ENCODE peak calls at places on chromosomes 7 and 10, in ten cellular contexts. K is A673; Q is sigmoid colon; S is prostate gland; W is CD8-positive, alpha-beta memory T cell; F is A549; Z is heart right ventricle; I is psoas muscle; H is CD8-positive, alpha-beta T cell; O is ovary. P is an unnamed sample. For H3K4me1, the result is how much of the 10 kb centered on the place peaks cover.

GRCh38 chr10:11236234-11236633 is 218.6 kb downstream of the CELF2 start:
- DNase-seq in K (no peak), Q (no peak), S (no peak), W (no peak), F (no peak), Z (no peak), I (no peak), H (no peak), O (no peak), P (no peak)

GRCh38 chr10:99595236-99595635 is 25.0 kb downstream of the SLC25A28 start:
- DNase-seq in K (no peak), Q (no peak), S (no peak), W (no peak), F (no peak), Z (no peak), I (no peak), H (no peak), O (no peak), P (peak)

GRCh38 chr7:130887182-130888016 is 153.4 kb upstream of the KLF14 start:
- DNase-seq in K (peak), Q (no peak), S (no peak), W (no peak), F (peak), Z (no peak), I (peak), H (no peak), O (no peak), P (no peak)

GRCh38 chr10:124152139-124152780 is 58.9 kb upstream of the CHST15 start:
- DNase-seq in K (peak), Q (peak), S (peak), W (no peak), F (peak), Z (peak), I (peak), H (no peak), O (peak), P (peak)

GRCh38 chr7:41832936-41833335 is 130.0 kb upstream of the INHBA start:
- DNase-seq in K (peak), Q (no peak), S (no peak), W (no peak), F (no peak), Z (no peak), I (no peak), H (no peak), O (no peak), P (no peak)

GRCh38 chr7:84194484-84195260 is at the start of gene SEMA3A:
- DNase-seq in K (peak), Q (peak), S (peak), W (no peak), F (peak), Z (peak), I (no peak), H (no peak), O (no peak), P (peak)

GRCh38 chr10:94403034-94403822 is 887 bp downstream of the TBC1D12 start:
- DNase-seq in K (peak), Q (peak), S (peak), W (no peak), F (peak), Z (peak), I (peak), H (no peak), O (peak), P (peak)

GRCh38 chr7:158778476-158778875 is 50.8 kb downstream of the ESYT2 start:
- DNase-seq in K (no peak), Q (no peak), S (no peak), W (no peak), F (no peak), Z (no peak), I (no peak), H (no peak), O (no peak), P (no peak)

GRCh38 chr7:43148161-43148731 is 35.8 kb downstream of the HECW1 start:
- DNase-seq in K (no peak), Q (no peak), S (no peak), W (no peak), F (no peak), Z (no peak), I (no peak), H (no peak), O (no peak), P (no peak)

GRCh38 chr7:30321992-30322637 is 37.7 kb downstream of the ZNRF2 start:
- DNase-seq in K (no peak), Q (no peak), S (peak), W (no peak), F (no peak), Z (peak), I (no peak), H (peak), O (no peak), P (no peak)

GRCh38 chr10:36423821-36424248 is 701.6 kb upstream of the ANKRD30A start:
- DNase-seq in K (peak), Q (no peak), S (peak), W (no peak), F (no peak), Z (no peak), I (no peak), H (no peak), O (no peak), P (no peak)

GRCh38 chr10:130300608-130301025 is 164.4 kb downstream of the GLRX3 start:
- DNase-seq in K (peak), Q (no peak), S (no peak), W (peak), F (no peak), Z (no peak), I (peak), H (peak), O (peak), P (no peak)

GRCh38 chr7:152076940-152077933 is 51.8 kb downstream of the GALNT11 start:
- DNase-seq in K (no peak), Q (no peak), S (no peak), W (no peak), F (no peak), Z (no peak), I (peak), H (no peak), O (no peak), P (no peak)

GRCh38 chr7:106057962-106058901 is 53.9 kb downstream of the SYPL1 start:
- DNase-seq in K (peak), Q (peak), S (peak), W (no peak), F (no peak), Z (no peak), I (no peak), H (no peak), O (no peak), P (peak)

GRCh38 chr10:33032354-33033254 is 74.6 kb upstream of the ITGB1 start:
- DNase-seq in K (no peak), Q (no peak), S (no peak), W (no peak), F (peak), Z (no peak), I (no peak), H (no peak), O (no peak), P (no peak)

GRCh38 chr10:88114368-88114767 is 250.9 kb downstream of the PTEN start:
- DNase-seq in K (peak), Q (no peak), S (no peak), W (no peak), F (peak), Z (peak), I (peak), H (no peak), O (no peak), P (peak)

GRCh38 chr10:3874988-3875841 is 90.2 kb upstream of the KLF6 start:
- DNase-seq in K (no peak), Q (no peak), S (no peak), W (peak), F (no peak), Z (peak), I (no peak), H (no peak), O (no peak), P (peak)

GRCh38 chr10:27100800-27101347 is 580 bp upstream of the ANKRD26 start:
- DNase-seq in K (peak), Q (no peak), S (no peak), W (peak), F (no peak), Z (no peak), I (no peak), H (peak), O (no peak), P (no peak)

GRCh38 chr10:113680172-113681111 is 730 bp downstream of the CASP7 start:
- DNase-seq in K (peak), Q (peak), S (peak), W (peak), F (peak), Z (peak), I (peak), H (no peak), O (peak), P (peak)

GRCh38 chr7:122299935-122300606 is 4.5 kb downstream of the FEZF1 start:
- DNase-seq in K (peak), Q (peak), S (no peak), W (no peak), F (no peak), Z (no peak), I (no peak), H (no peak), O (no peak), P (no peak)

GRCh38 chr7:158361326-158361946 is 226.2 kb downstream of the PTPRN2 start:
- DNase-seq in K (no peak), Q (peak), S (no peak), W (no peak), F (no peak), Z (no peak), I (no peak), H (no peak), O (no peak), P (no peak)

GRCh38 chr7:9201928-9202327 is 768.5 kb downstream of the NXPH1 start:
- DNase-seq in K (no peak), Q (no peak), S (no peak), W (no peak), F (no peak), Z (no peak), I (no peak), H (no peak), O (no peak), P (no peak)

GRCh38 chr7:114979388-114979787 is 57.5 kb downstream of the MDFIC start:
- DNase-seq in K (no peak), Q (peak), S (no peak), W (no peak), F (no peak), Z (peak), I (peak), H (no peak), O (peak), P (no peak)

GRCh38 chr10:5413012-5413938 is 918 bp downstream of the NET1 start:
- DNase-seq in K (peak), Q (no peak), S (no peak), W (no peak), F (peak), Z (no peak), I (no peak), H (no peak), O (peak), P (no peak)

GRCh38 chr7:815284-816216 is 16.7 kb upstream of the SUN1 start:
- DNase-seq in K (peak), Q (peak), S (peak), W (peak), F (peak), Z (no peak), I (no peak), H (no peak), O (peak), P (peak)

DNA sequence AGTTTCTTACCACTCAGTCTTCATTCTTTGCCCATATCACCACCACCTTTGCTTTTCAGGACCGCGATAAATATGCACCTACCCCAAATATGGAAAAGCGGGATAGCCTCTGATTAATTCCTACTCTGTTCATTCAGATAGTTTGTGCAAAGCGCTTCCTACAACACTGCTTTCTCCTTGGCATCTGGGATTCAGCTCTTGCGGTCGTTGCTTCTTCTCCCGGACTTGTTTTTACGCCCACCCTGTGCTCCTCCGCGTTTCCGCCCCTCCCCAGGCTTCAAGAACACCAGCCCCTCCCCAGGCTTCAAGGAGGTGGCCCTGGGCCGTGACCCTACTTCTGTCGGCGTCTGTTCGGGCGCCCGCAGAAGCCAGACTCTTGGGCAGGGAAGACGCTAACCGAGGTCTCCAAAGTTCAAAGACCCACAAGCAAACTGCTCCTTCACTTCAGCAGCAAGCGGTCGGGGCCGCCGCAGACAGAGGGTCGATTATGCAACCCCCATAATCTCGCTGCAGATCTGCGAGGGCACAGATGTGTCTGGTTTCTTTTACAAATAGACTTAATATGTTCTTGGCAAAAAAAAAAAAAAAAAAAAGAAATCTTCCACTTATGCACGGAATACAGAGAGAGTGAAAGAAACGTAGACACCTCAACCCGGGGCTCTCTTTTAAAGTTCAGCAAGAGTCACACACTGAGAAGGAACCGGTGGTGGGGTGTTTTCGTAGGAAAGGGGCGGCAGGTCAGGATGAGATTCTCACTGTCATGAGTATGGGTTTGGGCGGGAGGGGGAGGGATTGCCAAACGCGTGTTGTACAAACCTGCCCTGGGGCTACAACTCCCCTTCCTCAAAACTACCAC is 2.0 kb downstream of the DLX5 start:
- DNase-seq in K (peak), Q (no peak), S (no peak), W (no peak), F (no peak), Z (no peak), I (no peak), H (no peak), O (no peak), P (no peak)
- H3K4me1 ChIP-seq in K (under half), Q (half or more), S (under half), W (under half), F (under half), Z (under half), I (under half), H (under half), O (under half), P (under half)

GRCh38 chr7:66957595-66958290 is 36.7 kb downstream of the TMEM248 start:
- DNase-seq in K (no peak), Q (no peak), S (no peak), W (no peak), F (no peak), Z (no peak), I (no peak), H (no peak), O (no peak), P (no peak)

GRCh38 chr7:66961096-66961495 is 34.3 kb downstream of the SBDS start:
- DNase-seq in K (no peak), Q (no peak), S (no peak), W (no peak), F (no peak), Z (no peak), I (no peak), H (no peak), O (no peak), P (no peak)

GRCh38 chr7:66964391-66964790 is 31.0 kb downstream of the SBDS start:
- DNase-seq in K (no peak), Q (no peak), S (no peak), W (no peak), F (peak), Z (no peak), I (no peak), H (no peak), O (no peak), P (no peak)

GRCh38 chr7:66960192-66960591 is 35.2 kb downstream of the SBDS start:
- DNase-seq in K (no peak), Q (no peak), S (no peak), W (no peak), F (no peak), Z (no peak), I (no peak), H (no peak), O (no peak), P (no peak)

GRCh38 chr7:66958708-66959350 is 36.6 kb downstream of the SBDS start:
- DNase-seq in K (no peak), Q (no peak), S (no peak), W (no peak), F (no peak), Z (no peak), I (no peak), H (no peak), O (no peak), P (peak)
- H3K27ac ChIP-seq in K (no peak), Q (no peak), S (no peak), W (no peak), F (no peak), Z (no peak), I (no peak), H (no peak), O (no peak), P (no peak)

GRCh38 chr10:102302611-102303010 is 57.3 kb downstream of the GBF1 start:
- DNase-seq in K (no peak), Q (no peak), S (no peak), W (no peak), F (no peak), Z (no peak), I (no peak), H (no peak), O (no peak), P (no peak)

GRCh38 chr10:102300289-102300843 is 55.0 kb downstream of the GBF1 start:
- DNase-seq in K (no peak), Q (no peak), S (no peak), W (no peak), F (no peak), Z (no peak), I (no peak), H (no peak), O (no peak), P (no peak)

GRCh38 chr10:102298899-102299298 is 53.6 kb downstream of the GBF1 start:
- DNase-seq in K (no peak), Q (no peak), S (no peak), W (no peak), F (no peak), Z (no peak), I (no peak), H (no peak), O (no peak), P (no peak)

GRCh38 chr10:102299873-102300272 is 54.5 kb downstream of the GBF1 start:
- DNase-seq in K (no peak), Q (no peak), S (no peak), W (no peak), F (no peak), Z (no peak), I (no peak), H (no peak), O (no peak), P (no peak)

DNA sequence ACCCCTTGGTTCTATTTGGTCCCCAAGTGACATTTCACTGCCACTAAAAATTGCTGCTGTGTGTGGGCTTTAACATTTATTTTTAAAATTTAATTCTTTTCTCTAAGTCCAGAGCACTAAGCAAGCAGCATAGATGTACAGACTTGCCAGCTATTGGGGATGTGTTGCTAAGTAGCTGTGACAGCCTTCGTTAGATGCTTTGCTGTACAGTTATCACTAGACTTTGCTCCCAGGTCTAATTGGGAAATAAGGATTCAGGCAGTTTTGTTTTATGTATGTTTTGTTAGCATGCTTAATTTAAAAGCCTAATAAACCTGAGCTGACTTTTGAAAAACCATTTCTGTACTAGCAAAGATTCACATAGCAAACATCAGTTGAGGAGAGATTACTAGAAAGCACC is 51.8 kb downstream of the GBF1 start:
- DNase-seq in K (no peak), Q (no peak), S (no peak), W (no peak), F (no peak), Z (no peak), I (no peak), H (no peak), O (no peak), P (no peak)
- H3K4me1 ChIP-seq in K (under half), Q (under half), S (under half), W (under half), F (under half), Z (under half), I (half or more), H (under half), O (under half), P (under half)

GRCh38 chr10:63069318-63069717 is 63.8 kb upstream of the NRBF2 start:
- DNase-seq in K (no peak), Q (no peak), S (no peak), W (no peak), F (no peak), Z (no peak), I (no peak), H (no peak), O (no peak), P (no peak)

GRCh38 chr10:63068246-63068645 is 64.9 kb upstream of the NRBF2 start:
- DNase-seq in K (peak), Q (no peak), S (no peak), W (no peak), F (no peak), Z (no peak), I (no peak), H (no peak), O (no peak), P (no peak)

GRCh38 chr10:63077800-63078199 is 55.3 kb upstream of the NRBF2 start:
- DNase-seq in K (no peak), Q (no peak), S (no peak), W (no peak), F (no peak), Z (no peak), I (no peak), H (no peak), O (no peak), P (no peak)

GRCh38 chr10:63071145-63071544 is 62.0 kb upstream of the NRBF2 start:
- DNase-seq in K (no peak), Q (no peak), S (no peak), W (no peak), F (no peak), Z (no peak), I (no peak), H (no peak), O (no peak), P (peak)

DNA sequence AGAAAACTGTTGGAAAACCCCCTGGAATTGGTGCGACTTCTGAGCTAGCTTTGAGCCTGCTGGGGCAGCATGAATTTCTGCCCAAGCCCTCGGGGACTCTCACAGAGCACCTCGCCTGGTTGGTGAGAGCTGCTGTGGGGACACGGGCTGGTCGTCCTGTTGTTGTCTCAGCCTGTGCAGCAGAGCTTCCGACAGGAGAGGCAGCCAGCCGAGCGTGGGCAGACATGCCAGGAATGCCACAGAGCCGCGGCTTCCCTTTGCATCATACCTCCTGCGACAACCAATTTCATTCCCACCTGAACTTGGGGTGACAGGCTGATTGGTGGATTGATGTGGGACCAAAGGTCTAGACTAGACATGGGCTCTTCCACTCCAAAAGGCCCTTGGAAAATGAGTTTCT is 60.2 kb upstream of the NRBF2 start:
- DNase-seq in K (no peak), Q (no peak), S (no peak), W (no peak), F (no peak), Z (no peak), I (no peak), H (no peak), O (no peak), P (no peak)
- H3K27ac ChIP-seq in K (no peak), Q (no peak), S (no peak), W (no peak), F (no peak), Z (no peak), I (no peak), H (no peak), O (no peak), P (no peak)

P was measured in transverse colon.